ENCODE peak calls at places on chromosomes 1 and 21, in six cellular contexts. C, H, M, J, B and V are unnamed samples. For H3K36me3, the result is how much of the 10 kb centered on the place peaks cover.

GRCh38 chr1:31760901-31761470 is 3.2 kb downstream of the ADGRB2 start:
- DNase-seq in C (peak), H (peak), M (peak), J (peak), B (peak), V (peak)

GRCh38 chr1:93816970-93817738 is 61.9 kb downstream of the DNTTIP2 start:
- DNase-seq in C (no peak), H (no peak), M (no peak), J (peak), B (no peak), V (peak)

GRCh38 chr1:91924146-91924545 is 25.1 kb upstream of the BRDT start:
- DNase-seq in C (no peak), H (no peak), M (peak), J (peak), B (no peak), V (peak)

GRCh38 chr1:109425902-109426277 is 358 bp downstream of the PSMA5 start:
- DNase-seq in C (no peak), H (no peak), M (no peak), J (peak), B (no peak), V (peak)

GRCh38 chr1:56563045-56563444 is 16.3 kb downstream of the PLPP3 start:
- DNase-seq in C (no peak), H (no peak), M (no peak), J (no peak), B (no peak), V (no peak)

GRCh38 chr1:205053296-205053695 is 10.3 kb downstream of the CNTN2 start:
- DNase-seq in C (no peak), H (no peak), M (no peak), J (no peak), B (no peak), V (no peak)

GRCh38 chr21:42670884-42671283 is 17.5 kb downstream of the PDE9A start:
- DNase-seq in C (no peak), H (no peak), M (no peak), J (no peak), B (no peak), V (no peak)

GRCh38 chr1:202725541-202725940 is 15.3 kb upstream of the SYT2 start:
- DNase-seq in C (no peak), H (no peak), M (no peak), J (no peak), B (no peak), V (no peak)

GRCh38 chr1:8431028-8431427 is 113.1 kb downstream of the SLC45A1 start:
- DNase-seq in C (no peak), H (no peak), M (no peak), J (no peak), B (no peak), V (no peak)

GRCh38 chr1:188402986-188403385 is 1574.2 kb downstream of the PLA2G4A start:
- DNase-seq in C (no peak), H (no peak), M (no peak), J (no peak), B (no peak), V (no peak)

GRCh38 chr1:43861337-43861736 is 72.3 kb upstream of the ARTN start:
- DNase-seq in C (peak), H (no peak), M (no peak), J (peak), B (no peak), V (no peak)

GRCh38 chr1:212638419-212639151 is 30.0 kb downstream of the ATF3 start:
- DNase-seq in C (no peak), H (no peak), M (no peak), J (peak), B (no peak), V (no peak)

GRCh38 chr1:30879126-30879786 is 29.3 kb downstream of the SDC3 start:
- DNase-seq in C (no peak), H (no peak), M (no peak), J (peak), B (no peak), V (no peak)

GRCh38 chr1:118987431-118988185 is 535 bp downstream of the TBX15 start:
- DNase-seq in C (no peak), H (no peak), M (peak), J (no peak), B (no peak), V (no peak)

GRCh38 chr1:34787461-34788420 is 5.1 kb upstream of the GJA4 start:
- DNase-seq in C (no peak), H (no peak), M (no peak), J (peak), B (no peak), V (peak)

GRCh38 chr1:153669606-153670005 is 1.2 kb downstream of the ILF2 start:
- DNase-seq in C (no peak), H (no peak), M (no peak), J (no peak), B (no peak), V (no peak)
- H3K36me3 ChIP-seq in C (under half), H (under half), M (half or more), J (under half), B (under half), V (under half)

GRCh38 chr1:221302357-221303147 is 423.3 kb downstream of the HLX start:
- DNase-seq in C (no peak), H (no peak), M (no peak), J (no peak), B (no peak), V (no peak)
- H3K36me3 ChIP-seq in C (under half), H (under half), M (under half), J (under half), B (under half), V (under half)

DNA sequence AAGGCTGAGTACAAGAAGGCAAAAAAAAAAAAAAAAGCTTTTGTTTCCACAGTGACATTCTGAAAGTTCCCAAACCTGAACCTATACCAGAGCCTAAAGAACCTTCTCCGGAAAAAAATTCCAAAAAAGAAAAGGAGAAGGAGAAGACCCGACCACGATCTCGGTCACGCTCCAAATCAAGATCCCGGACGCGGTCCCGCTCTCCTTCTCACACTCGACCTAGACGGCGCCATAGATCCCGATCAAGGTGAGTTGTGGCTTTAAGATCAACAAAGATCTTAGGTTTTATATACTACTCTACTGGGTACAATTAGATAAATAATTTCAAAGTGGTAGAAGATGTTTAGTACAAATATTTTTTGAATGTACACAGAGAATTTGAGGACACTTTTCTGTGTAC is 9.3 kb downstream of the SRRM1 start:
- DNase-seq in C (no peak), H (no peak), M (no peak), J (no peak), B (no peak), V (no peak)
- H3K36me3 ChIP-seq in C (under half), H (under half), M (half or more), J (half or more), B (half or more), V (half or more)

DNA sequence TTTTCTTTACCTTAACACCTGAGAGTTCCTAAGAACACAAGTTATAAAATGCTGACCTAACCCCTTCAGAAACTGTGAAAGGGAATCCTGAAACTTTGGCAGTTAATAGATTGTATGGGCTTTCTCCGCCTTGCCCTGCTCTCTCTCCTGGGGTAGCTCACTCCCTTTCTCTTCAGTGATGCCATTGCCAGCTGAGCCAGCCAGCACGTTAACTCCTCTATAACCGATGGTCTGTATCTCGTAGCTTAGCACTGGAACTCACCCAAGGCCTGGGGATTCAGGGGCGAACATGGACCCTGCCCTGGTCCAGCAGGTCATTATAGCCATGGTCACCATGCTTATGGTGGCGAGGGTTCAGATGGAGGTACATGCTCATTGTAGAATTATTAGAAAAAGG is 40.7 kb downstream of the TRAPPC10 start:
- DNase-seq in C (no peak), H (peak), M (no peak), J (no peak), B (no peak), V (no peak)
- H3K36me3 ChIP-seq in C (under half), H (under half), M (half or more), J (under half), B (under half), V (under half)

GRCh38 chr1:211280910-211281309 is 21.7 kb downstream of the RCOR3 start:
- DNase-seq in C (no peak), H (no peak), M (no peak), J (no peak), B (no peak), V (no peak)
- H3K36me3 ChIP-seq in C (under half), H (under half), M (half or more), J (under half), B (under half), V (under half)

GRCh38 chr1:1755426-1755825 is 22.8 kb downstream of the NADK start:
- DNase-seq in C (no peak), H (no peak), M (no peak), J (no peak), B (no peak), V (no peak)
- H3K36me3 ChIP-seq in C (under half), H (under half), M (half or more), J (half or more), B (under half), V (half or more)